ENCODE peak calls at places on chromosomes 1 and 21, in four cellular contexts. S is cardiac muscle cell, C is breast epithelium, D is PC-3. E is an unnamed sample. For H3K4me1, the result is how much of the 10 kb centered on the place peaks cover.

GRCh38 chr1:220189750-220190347 is 82.4 kb downstream of the RAB3GAP2 start:
- DNase-seq in S (peak), C (no peak), D (peak), E (no peak)

GRCh38 chr1:21894034-21894881 is 42.9 kb downstream of the HSPG2 start:
- DNase-seq in S (no peak), C (no peak), D (no peak), E (no peak)

GRCh38 chr1:58762806-58763205 is 21.0 kb downstream of the JUN start:
- DNase-seq in S (peak), C (no peak), D (peak), E (no peak)

GRCh38 chr21:38824124-38824822 is 18.5 kb downstream of the ETS2 start:
- DNase-seq in S (no peak), C (no peak), D (no peak), E (no peak)

GRCh38 chr1:201138311-201138840 is 11.4 kb upstream of the ASCL5 start:
- DNase-seq in S (peak), C (no peak), D (no peak), E (no peak)

GRCh38 chr1:221989741-221990140 is 247.9 kb upstream of the DUSP10 start:
- DNase-seq in S (no peak), C (no peak), D (peak), E (no peak)

GRCh38 chr1:21520899-21521716 is 11.9 kb downstream of the ALPL start:
- DNase-seq in S (no peak), C (no peak), D (no peak), E (no peak)

GRCh38 chr1:109483658-109484518 is at the start of gene ATXN7L2:
- DNase-seq in S (peak), C (peak), D (peak), E (peak)

GRCh38 chr21:42650033-42650370 is 3.4 kb upstream of the PDE9A start:
- DNase-seq in S (no peak), C (no peak), D (no peak), E (no peak)

GRCh38 chr1:26274801-26275425 is 5.0 kb upstream of the SH3BGRL3 start:
- DNase-seq in S (peak), C (no peak), D (peak), E (no peak)

GRCh38 chr1:230395932-230396331 is 30.2 kb downstream of the PGBD5 start:
- DNase-seq in S (no peak), C (no peak), D (no peak), E (no peak)

GRCh38 chr1:29655145-29655544 is 418.8 kb downstream of the PTPRU start:
- DNase-seq in S (no peak), C (no peak), D (no peak), E (no peak)

GRCh38 chr1:118504867-118505266 is 319.8 kb upstream of the SPAG17 start:
- DNase-seq in S (no peak), C (no peak), D (no peak), E (peak)

GRCh38 chr1:168439451-168440375 is 104.1 kb downstream of the XCL2 start:
- DNase-seq in S (peak), C (no peak), D (peak), E (peak)

GRCh38 chr1:17587693-17588047 is 48.2 kb downstream of the ARHGEF10L start:
- DNase-seq in S (peak), C (no peak), D (peak), E (no peak)

GRCh38 chr1:165073402-165074007 is 283.0 kb downstream of the LMX1A start:
- DNase-seq in S (peak), C (no peak), D (peak), E (no peak)

GRCh38 chr1:8718878-8719361 is 98.5 kb downstream of the RERE start:
- DNase-seq in S (no peak), C (no peak), D (no peak), E (no peak)
- TF ChIP-seq CTCF in S (peak), C (no peak), D (peak), E (no peak)

GRCh38 chr1:54355931-54356679 is 50.1 kb downstream of the SSBP3 start:
- DNase-seq in S (peak), C (no peak), D (no peak), E (no peak)
- H3K27ac ChIP-seq in S (peak), C (no peak), D (no peak), E (no peak)

GRCh38 chr1:183471748-183472487 is 381 bp upstream of the SMG7 start:
- DNase-seq in S (peak), C (peak), D (peak), E (peak)

GRCh38 chr1:183472488-183473285 is at the start of gene SMG7:
- DNase-seq in S (peak), C (peak), D (no peak), E (no peak)

GRCh38 chr1:183477986-183478781 is 5.9 kb downstream of the SMG7 start:
- DNase-seq in S (no peak), C (no peak), D (no peak), E (no peak)

GRCh38 chr1:183473286-183473536 is 912 bp downstream of the SMG7 start:
- DNase-seq in S (no peak), C (no peak), D (no peak), E (no peak)

DNA sequence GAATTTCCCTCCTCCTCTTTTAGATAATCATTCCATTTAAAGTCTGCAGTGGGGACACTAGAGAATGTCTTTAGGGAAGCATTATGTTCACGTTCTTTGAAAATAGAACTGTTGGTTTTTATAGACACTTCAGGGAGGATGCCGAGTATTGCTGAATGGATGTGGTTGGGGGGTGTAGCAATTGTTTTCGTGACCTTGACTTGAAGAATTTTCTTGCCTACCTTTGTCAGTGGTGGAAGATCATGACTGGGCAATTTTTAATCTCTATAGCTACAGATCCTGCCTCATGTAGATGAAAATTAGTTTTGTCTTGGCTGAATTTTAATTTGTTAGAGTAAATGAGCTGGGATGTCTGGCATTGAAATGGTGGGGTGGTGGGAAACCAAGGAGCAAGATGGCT is 3.8 kb downstream of the SMG7 start:
- DNase-seq in S (no peak), C (no peak), D (no peak), E (no peak)
- H3K4me1 ChIP-seq in S (under half), C (under half), D (under half), E (under half)

GRCh38 chr1:55073187-55073916 is 34.0 kb downstream of the PCSK9 start:
- DNase-seq in S (no peak), C (no peak), D (no peak), E (peak)

GRCh38 chr1:55070765-55071164 is 31.4 kb downstream of the PCSK9 start:
- DNase-seq in S (no peak), C (no peak), D (no peak), E (no peak)

GRCh38 chr1:55069280-55069679 is 29.9 kb downstream of the PCSK9 start:
- DNase-seq in S (no peak), C (no peak), D (no peak), E (no peak)

GRCh38 chr1:55070291-55070690 is 30.9 kb downstream of the PCSK9 start:
- DNase-seq in S (no peak), C (no peak), D (no peak), E (no peak)

GRCh38 chr1:55071477-55071876 is 32.1 kb downstream of the PCSK9 start:
- DNase-seq in S (peak), C (no peak), D (peak), E (no peak)
- TF ChIP-seq CTCF in S (peak), C (peak), D (peak), E (no peak)

DNA sequence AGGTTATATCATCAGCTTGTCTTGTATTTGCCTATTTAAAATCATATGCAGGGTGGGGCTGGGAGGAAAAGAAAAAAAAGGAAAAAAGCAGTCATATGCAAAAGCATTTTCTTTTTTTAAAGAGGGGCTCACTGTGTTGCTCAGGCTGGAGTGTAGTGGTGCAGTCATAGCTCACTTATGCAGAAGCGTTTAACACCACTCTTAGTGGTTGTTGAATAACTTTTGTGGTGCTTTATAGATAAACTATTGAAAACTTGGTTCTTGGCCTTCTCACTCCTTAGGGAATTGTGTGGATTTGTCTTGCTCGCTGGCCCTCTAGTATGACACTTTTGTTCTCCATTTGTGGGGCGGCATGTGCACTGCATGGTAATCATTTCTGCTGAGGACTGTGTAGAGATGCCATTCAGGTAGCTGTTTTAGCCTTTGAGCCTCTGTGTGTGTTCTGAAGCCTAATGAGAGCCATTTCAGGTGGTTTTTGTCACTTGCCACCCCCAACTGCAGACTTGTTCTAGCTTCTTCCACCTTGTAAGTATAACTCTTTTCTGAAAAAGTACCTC is 77.8 kb downstream of the KIF1B start:
- DNase-seq in S (no peak), C (no peak), D (no peak), E (no peak)
- H3K27ac ChIP-seq in S (peak), C (no peak), D (no peak), E (no peak)

DNA sequence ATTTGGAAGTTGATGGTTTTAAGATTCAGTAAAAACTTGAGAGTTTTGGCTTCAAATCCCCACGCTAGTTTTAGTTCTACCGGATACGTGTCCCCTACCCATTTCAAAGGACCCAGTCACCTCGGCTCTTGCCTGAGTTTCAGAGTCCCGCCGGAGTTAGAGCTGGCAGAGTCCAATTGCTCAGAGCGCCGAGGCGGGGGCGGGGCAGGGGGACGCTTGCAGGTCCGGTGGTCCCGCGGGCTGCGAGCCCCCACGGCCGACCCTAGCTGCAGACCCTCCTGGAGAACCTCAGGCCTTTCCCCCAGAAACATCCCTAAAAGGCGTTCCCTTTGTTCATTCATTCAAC is 765 bp upstream of the VPS45 start:
- DNase-seq in S (no peak), C (no peak), D (no peak), E (peak)
- H3K4me1 ChIP-seq in S (under half), C (under half), D (under half), E (under half)

GRCh38 chr21:16942703-16943102 is 570.1 kb upstream of the CXADR start:
- DNase-seq in S (peak), C (no peak), D (peak), E (no peak)
- TF ChIP-seq CTCF in S (peak), C (no peak), D (peak), E (no peak)

DNA sequence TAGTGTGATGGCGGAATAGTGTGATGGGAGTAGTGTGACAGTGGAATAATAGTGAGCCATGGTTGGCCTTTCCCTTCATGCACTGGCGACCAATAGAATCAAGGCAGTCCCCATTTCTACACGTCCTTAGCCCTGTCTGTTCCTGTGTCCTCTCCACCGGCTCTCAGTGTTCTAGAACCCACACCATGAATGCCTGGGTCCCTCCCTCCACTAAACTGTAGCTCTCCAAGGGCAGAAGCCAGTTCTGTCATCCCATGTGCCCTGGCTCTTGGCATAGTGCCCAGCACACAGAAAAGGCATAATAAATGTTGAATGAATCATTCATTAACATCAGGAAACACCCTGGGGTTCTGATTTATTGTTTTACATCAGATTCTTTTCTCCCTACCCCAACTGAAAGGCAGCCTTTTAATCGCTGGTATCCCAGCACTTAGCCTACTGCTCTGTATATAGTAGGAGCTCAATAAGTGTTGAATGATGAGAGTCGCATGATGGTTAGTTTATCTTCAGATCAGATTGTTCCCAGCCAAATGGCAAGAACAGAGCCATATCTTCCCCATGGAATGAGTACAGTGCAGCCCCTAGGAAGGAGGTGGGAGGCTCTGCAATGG is 325.6 kb downstream of the HHAT start:
- DNase-seq in S (no peak), C (no peak), D (no peak), E (no peak)
- H3K27ac ChIP-seq in S (no peak), C (no peak), D (no peak), E (no peak)

E was measured in thyroid gland.